ENCODE peak calls at places on chromosome 20, in seven cellular contexts. W, V, Z, L, Y, F and Q are unnamed samples.

GRCh38 chr20:8860011-8860495 is 208.8 kb upstream of the PLCB4 start:
- DNase-seq in V (peak), L (no peak), Z (no peak), W (peak), Y (no peak), F (no peak), Q (peak)

GRCh38 chr20:57657537-57658446 is 37.6 kb upstream of the ZBP1 start:
- DNase-seq in F (peak), V (no peak), L (peak), Y (no peak), Z (peak), W (no peak), Q (no peak)

GRCh38 chr20:44069203-44069931 is 117.6 kb downstream of the JPH2 start:
- DNase-seq in Z (no peak), V (no peak), W (peak), Y (no peak), F (peak), L (peak), Q (no peak)

GRCh38 chr20:46562373-46563169 is 12.1 kb upstream of the OCSTAMP start:
- DNase-seq in W (peak), V (peak), Y (peak), L (peak), F (peak), Z (peak), Q (peak)

GRCh38 chr20:10324198-10324836 is 105.7 kb downstream of the SNAP25 start:
- DNase-seq in F (no peak), Z (no peak), W (no peak), L (no peak), V (no peak), Y (no peak), Q (no peak)

GRCh38 chr20:18005170-18005989 is 36.6 kb downstream of the MGME1 start:
- DNase-seq in W (no peak), Y (no peak), L (no peak), F (no peak), Z (no peak), V (no peak), Q (no peak)

GRCh38 chr20:14956538-14956937 is 619.1 kb upstream of the FLRT3 start:
- DNase-seq in L (no peak), Z (no peak), F (no peak), W (no peak), V (no peak), Y (no peak), Q (no peak)

GRCh38 chr20:34369265-34369664 is 6.2 kb downstream of the ITCH start:
- DNase-seq in V (no peak), Y (no peak), W (no peak), Z (no peak), L (no peak), F (no peak), Q (no peak)

GRCh38 chr20:19047951-19048296 is 164.5 kb upstream of the SLC24A3 start:
- DNase-seq in W (no peak), L (no peak), Z (no peak), V (no peak), F (no peak), Y (no peak), Q (no peak)

GRCh38 chr20:57792386-57793095 is 82.7 kb upstream of the PMEPA1 start:
- DNase-seq in Z (no peak), V (no peak), L (no peak), F (no peak), W (no peak), Y (no peak), Q (no peak)

GRCh38 chr20:48815537-48815936 is 12.3 kb downstream of the PREX1 start:
- DNase-seq in V (no peak), Z (no peak), W (no peak), L (no peak), F (no peak), Y (no peak), Q (no peak)

GRCh38 chr20:8242066-8242465 is 110.0 kb downstream of the PLCB1 start:
- DNase-seq in Y (no peak), F (no peak), Z (no peak), L (no peak), W (no peak), V (no peak), Q (no peak)

GRCh38 chr20:25220810-25221591 is 25.5 kb downstream of the ENTPD6 start:
- DNase-seq in F (peak), Z (no peak), Y (no peak), L (no peak), W (no peak), V (no peak), Q (no peak)

GRCh38 chr20:17525650-17526049 is 5.5 kb downstream of the BFSP1 start:
- DNase-seq in F (peak), W (no peak), Y (peak), L (no peak), Z (no peak), V (no peak), Q (no peak)

GRCh38 chr20:57403216-57403615 is 12.0 kb downstream of the RBM38 start:
- DNase-seq in F (no peak), W (no peak), Y (no peak), Z (peak), V (no peak), L (no peak), Q (no peak)

GRCh38 chr20:33499347-33499746 is 9.5 kb downstream of the CBFA2T2 start:
- DNase-seq in L (no peak), V (no peak), F (no peak), Y (no peak), W (no peak), Z (no peak), Q (no peak)

GRCh38 chr20:3082306-3082951 is 2.1 kb downstream of the AVP start:
- DNase-seq in Y (peak), L (no peak), W (no peak), Z (no peak), F (no peak), V (no peak), Q (no peak)
- H3K4me3 ChIP-seq in Y (peak), L (peak), W (no peak), Z (peak), F (peak), V (no peak), Q (no peak)

GRCh38 chr20:36472656-36473071 is 68.7 kb upstream of the MYL9 start:
- DNase-seq in F (peak), Z (peak), L (no peak), W (no peak), V (no peak), Y (no peak), Q (no peak)
- H3K4me3 ChIP-seq in F (peak), Z (peak), L (no peak), W (peak), V (peak), Y (no peak), Q (no peak)

GRCh38 chr20:63873477-63873971 is 8.5 kb downstream of the TPD52L2 start:
- DNase-seq in Z (peak), F (no peak), L (no peak), V (peak), Y (no peak), W (peak), Q (peak)
- H3K4me3 ChIP-seq in Z (no peak), F (no peak), L (no peak), V (no peak), Y (no peak), W (no peak), Q (no peak)

DNA sequence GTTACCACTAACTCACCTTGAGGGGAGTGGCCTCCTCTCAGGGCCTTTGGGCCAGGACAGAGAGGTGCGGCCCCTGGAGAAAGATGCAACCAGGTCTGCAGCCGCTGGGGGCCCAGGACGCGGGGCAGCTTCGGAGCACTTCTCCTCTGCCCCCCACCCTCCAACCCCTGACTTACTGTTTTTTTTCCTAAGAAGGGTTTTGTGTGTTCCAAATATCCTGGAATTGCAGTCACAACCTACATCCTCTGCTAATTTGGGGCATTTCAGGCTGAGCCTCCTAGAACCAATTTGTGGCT is 1.7 kb downstream of the LINC00237 start:
- DNase-seq in V (no peak), F (no peak), W (no peak), L (no peak), Z (no peak), Y (no peak), Q (no peak)
- H3K4me3 ChIP-seq in V (no peak), F (no peak), W (no peak), L (no peak), Z (no peak), Y (no peak), Q (no peak)

DNA sequence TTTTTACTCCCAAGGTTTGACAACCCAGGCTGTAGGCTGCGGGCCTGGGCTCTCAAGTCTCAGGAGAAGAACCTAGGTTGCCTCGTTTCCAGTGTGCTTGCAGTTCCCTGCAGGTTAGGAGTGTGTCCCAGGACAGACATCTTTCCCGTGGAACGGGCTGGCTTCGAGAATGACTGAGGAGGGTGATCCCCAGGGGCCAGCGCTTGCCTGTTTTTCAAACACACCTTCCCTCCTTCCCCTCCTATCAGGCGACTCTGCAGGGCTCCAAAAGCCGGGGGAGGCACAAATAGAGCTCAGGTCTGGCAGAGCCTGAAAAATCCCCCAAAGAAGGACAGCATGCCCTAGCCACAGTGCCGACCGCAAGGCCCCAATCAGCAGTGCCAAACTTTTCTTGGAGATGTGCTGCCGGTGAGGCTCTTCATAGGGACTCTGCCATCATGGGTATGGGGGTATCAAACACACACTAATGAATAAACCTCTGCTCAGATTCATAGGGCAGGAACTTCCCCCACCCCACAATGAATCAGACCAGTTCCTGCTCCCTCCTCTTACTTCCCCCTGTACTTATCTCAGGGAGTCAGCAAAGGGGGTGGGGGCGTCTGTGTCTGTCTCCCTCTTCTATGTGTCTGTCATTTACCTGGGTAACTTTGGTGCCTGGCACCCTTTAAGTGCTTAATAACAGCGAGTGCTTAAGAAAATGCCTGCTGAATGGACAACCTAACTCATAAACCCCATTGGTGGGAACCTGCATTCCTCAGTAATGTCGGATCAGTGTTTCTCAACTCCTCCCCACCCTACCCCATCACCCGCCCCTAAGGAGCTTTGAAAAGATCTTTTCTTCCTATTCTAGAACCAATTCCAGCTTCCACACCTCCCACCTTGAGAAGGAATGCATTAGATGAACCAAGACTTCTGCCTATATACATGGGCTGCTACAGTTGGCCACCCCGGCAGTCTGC is 1.6 kb downstream of the KCNG1 start:
- DNase-seq in Z (no peak), V (peak), Y (peak), W (peak), L (no peak), F (no peak), Q (peak)
- H3K4me3 ChIP-seq in Z (no peak), V (peak), Y (peak), W (no peak), L (no peak), F (no peak), Q (peak)

GRCh38 chr20:60010689-60011417 is 52.6 kb downstream of the CDH26 start:
- DNase-seq in F (no peak), Z (no peak), V (no peak), L (no peak), W (no peak), Y (no peak), Q (no peak)
- H3K4me3 ChIP-seq in F (no peak), Z (no peak), V (no peak), L (no peak), W (no peak), Y (no peak), Q (no peak)